ENCODE peak calls at places on chromosomes 13 and 19, in six cellular contexts. K, T, P, A, B and M are unnamed samples.

GRCh38 chr19:40663712-40664692 is 26.4 kb downstream of the NUMBL start:
- DNase-seq in K (peak; percentile 56), T (no peak), P (no peak), A (no peak), B (no peak), M (peak; percentile 31)

GRCh38 chr13:33022986-33023385 is 6.8 kb downstream of the KL start:
- DNase-seq in K (no peak), T (no peak), P (no peak), A (no peak), B (no peak), M (no peak)

GRCh38 chr19:19602713-19603320 is 15.7 kb downstream of the PBX4 start:
- DNase-seq in K (no peak), T (no peak), P (no peak), A (no peak), B (no peak), M (no peak)

GRCh38 chr19:35352448-35353304 is 5.0 kb downstream of the FFAR1 start:
- DNase-seq in K (peak; percentile 44), T (peak; percentile 48), P (peak; percentile 91), A (peak; percentile 48), B (peak; percentile 21), M (peak; percentile 89)

GRCh38 chr13:104872153-104872552 is 1663.3 kb downstream of the EFNB2 start:
- DNase-seq in K (no peak), T (no peak), P (no peak), A (no peak), B (no peak), M (no peak)

GRCh38 chr19:6958786-6959185 is 62.4 kb downstream of the MBD3L2B start:
- DNase-seq in K (no peak), T (no peak), P (no peak), A (no peak), B (no peak), M (no peak)

GRCh38 chr19:41161903-41162302 is 31.1 kb upstream of the CYP2S1 start:
- DNase-seq in K (no peak), T (no peak), P (no peak), A (no peak), B (no peak), M (no peak)

GRCh38 chr13:44313674-44314073 is 60.0 kb upstream of the SERP2 start:
- DNase-seq in K (peak; percentile 86), T (no peak), P (peak; percentile 63), A (no peak), B (no peak), M (peak; percentile 96)

GRCh38 chr19:35868172-35868822 is at the start of gene APLP1:
- DNase-seq in K (peak; percentile 21), T (peak; percentile 60), P (no peak), A (peak; percentile 44), B (no peak), M (peak; percentile 33)

GRCh38 chr13:73062368-73062767 is 3.6 kb downstream of the KLF5 start:
- DNase-seq in K (no peak), T (no peak), P (no peak), A (no peak), B (no peak), M (no peak)

GRCh38 chr13:74975122-74975521 is 506.8 kb downstream of the TBC1D4 start:
- DNase-seq in K (peak; percentile 57), T (no peak), P (no peak), A (no peak), B (no peak), M (peak; percentile 68)

GRCh38 chr13:98549006-98549727 is 27.7 kb downstream of the STK24 start:
- DNase-seq in K (no peak), T (no peak), P (peak; percentile 96), A (no peak), B (peak; percentile 88), M (peak; percentile 47)

GRCh38 chr13:110506859-110507566 is 54.5 kb downstream of the RAB20 start:
- DNase-seq in K (no peak), T (no peak), P (peak; percentile 87), A (peak; percentile 57), B (no peak), M (peak; percentile 81)

GRCh38 chr13:27139565-27139964 is 32.0 kb downstream of the USP12 start:
- DNase-seq in K (no peak), T (no peak), P (no peak), A (no peak), B (no peak), M (no peak)

GRCh38 chr13:51920267-51920666 is 58.5 kb downstream of the CCDC70 start:
- DNase-seq in K (no peak), T (no peak), P (no peak), A (no peak), B (no peak), M (no peak)

GRCh38 chr19:50893047-50893737 is 18.0 kb downstream of the KLK4 start:
- DNase-seq in K (no peak), T (no peak), P (no peak), A (no peak), B (no peak), M (no peak)

GRCh38 chr19:6807291-6807690 is 34.8 kb downstream of the VAV1 start:
- DNase-seq in K (no peak), T (no peak), P (no peak), A (no peak), B (no peak), M (no peak)

GRCh38 chr19:18589380-18590272 is 1.0 kb downstream of the REX1BD start:
- DNase-seq in K (peak; percentile 30), T (peak; percentile 64), P (peak; percentile 68), A (peak; percentile 45), B (no peak), M (peak; percentile 71)

GRCh38 chr19:5621945-5622464 is 571 bp downstream of the SAFB2 start:
- DNase-seq in K (no peak), T (no peak), P (peak; percentile 12), A (no peak), B (no peak), M (no peak)

GRCh38 chr19:32624410-32624809 is 43.4 kb downstream of the PDCD5 start:
- DNase-seq in K (no peak), T (no peak), P (peak; percentile 7), A (no peak), B (no peak), M (no peak)